ENCODE peak calls at places on chromosomes 13 and 19, in five cellular contexts. One of them, this sample, is unnamed.

GRCh38 chr19:42048992-42049391 is 21.0 kb downstream of the GRIK5 start:
- DNase-seq in Kasumi-1: no peak
- DNase-seq in endothelial cell of umbilical vein: no peak
- DNase-seq in LNCaP clone FGC: no peak
- DNase-seq in HCEC 1CT: no peak
- DNase-seq in this sample: no peak

GRCh38 chr19:7637374-7638256 is 705 bp downstream of the STXBP2 start:
- DNase-seq in Kasumi-1: no peak
- DNase-seq in HCEC 1CT: no peak
- DNase-seq in LNCaP clone FGC: no peak
- DNase-seq in endothelial cell of umbilical vein: peak
- DNase-seq in this sample: no peak

GRCh38 chr13:97322740-97323342 is 100.7 kb downstream of the MBNL2 start:
- DNase-seq in Kasumi-1: no peak
- DNase-seq in endothelial cell of umbilical vein: no peak
- DNase-seq in HCEC 1CT: peak
- DNase-seq in LNCaP clone FGC: no peak
- DNase-seq in this sample: no peak

GRCh38 chr19:1138121-1138520 is 34.3 kb downstream of the GPX4 start:
- DNase-seq in LNCaP clone FGC: no peak
- DNase-seq in endothelial cell of umbilical vein: no peak
- DNase-seq in HCEC 1CT: no peak
- DNase-seq in Kasumi-1: no peak
- DNase-seq in this sample: no peak

GRCh38 chr13:101714195-101714594 is 261.7 kb downstream of the ITGBL1 start:
- DNase-seq in LNCaP clone FGC: no peak
- DNase-seq in endothelial cell of umbilical vein: no peak
- DNase-seq in Kasumi-1: no peak
- DNase-seq in HCEC 1CT: no peak
- DNase-seq in this sample: no peak

GRCh38 chr13:90197722-90198121 is 1149.8 kb upstream of the MIR17HG start:
- DNase-seq in Kasumi-1: no peak
- DNase-seq in LNCaP clone FGC: no peak
- DNase-seq in HCEC 1CT: peak
- DNase-seq in endothelial cell of umbilical vein: no peak
- DNase-seq in this sample: no peak

GRCh38 chr13:67619346-67619745 is 389.2 kb upstream of the PCDH9 start:
- DNase-seq in HCEC 1CT: peak
- DNase-seq in Kasumi-1: no peak
- DNase-seq in LNCaP clone FGC: no peak
- DNase-seq in endothelial cell of umbilical vein: no peak
- DNase-seq in this sample: no peak

GRCh38 chr19:50705422-50706019 is 14.1 kb downstream of the SHANK1 start:
- DNase-seq in LNCaP clone FGC: no peak
- DNase-seq in Kasumi-1: peak
- DNase-seq in endothelial cell of umbilical vein: peak
- DNase-seq in HCEC 1CT: peak
- DNase-seq in this sample: no peak

GRCh38 chr19:41364546-41365391 is 820 bp upstream of the B9D2 start:
- DNase-seq in Kasumi-1: peak
- DNase-seq in LNCaP clone FGC: no peak
- DNase-seq in endothelial cell of umbilical vein: no peak
- DNase-seq in HCEC 1CT: no peak
- DNase-seq in this sample: no peak

GRCh38 chr13:28313579-28313978 is 175.2 kb downstream of the PAN3 start:
- DNase-seq in Kasumi-1: peak
- DNase-seq in LNCaP clone FGC: no peak
- DNase-seq in HCEC 1CT: peak
- DNase-seq in endothelial cell of umbilical vein: peak
- DNase-seq in this sample: peak

GRCh38 chr19:38433268-38433733 is at the start of gene RYR1:
- DNase-seq in Kasumi-1: no peak
- DNase-seq in HCEC 1CT: peak
- DNase-seq in LNCaP clone FGC: no peak
- DNase-seq in endothelial cell of umbilical vein: no peak
- DNase-seq in this sample: no peak

GRCh38 chr19:48962029-48962848 is 2.9 kb upstream of the FTL start:
- DNase-seq in HCEC 1CT: peak
- DNase-seq in LNCaP clone FGC: no peak
- DNase-seq in Kasumi-1: peak
- DNase-seq in endothelial cell of umbilical vein: no peak
- DNase-seq in this sample: no peak

GRCh38 chr13:60267498-60268202 is 103.9 kb upstream of the DIAPH3 start:
- DNase-seq in Kasumi-1: peak
- DNase-seq in LNCaP clone FGC: no peak
- DNase-seq in endothelial cell of umbilical vein: peak
- DNase-seq in HCEC 1CT: no peak
- DNase-seq in this sample: no peak

GRCh38 chr19:27892500-27892899 is 1320.5 kb downstream of the UQCRFS1 start:
- DNase-seq in endothelial cell of umbilical vein: no peak
- DNase-seq in HCEC 1CT: no peak
- DNase-seq in LNCaP clone FGC: no peak
- DNase-seq in Kasumi-1: no peak
- DNase-seq in this sample: no peak

GRCh38 chr19:29520390-29520789 is 5.4 kb upstream of the VSTM2B start:
- DNase-seq in Kasumi-1: no peak
- DNase-seq in HCEC 1CT: no peak
- DNase-seq in LNCaP clone FGC: no peak
- DNase-seq in endothelial cell of umbilical vein: no peak
- DNase-seq in this sample: no peak

GRCh38 chr19:10473192-10473591 is 30.0 kb downstream of the KEAP1 start:
- DNase-seq in HCEC 1CT: no peak
- DNase-seq in Kasumi-1: no peak
- DNase-seq in endothelial cell of umbilical vein: no peak
- DNase-seq in LNCaP clone FGC: no peak
- DNase-seq in this sample: no peak

GRCh38 chr13:75485286-75486062 is 3.5 kb upstream of the TBC1D4 start:
- DNase-seq in HCEC 1CT: peak
- DNase-seq in LNCaP clone FGC: no peak
- DNase-seq in endothelial cell of umbilical vein: no peak
- DNase-seq in Kasumi-1: no peak
- DNase-seq in this sample: no peak

GRCh38 chr13:51453959-51454703 is 1.3 kb upstream of the INTS6 start:
- DNase-seq in Kasumi-1: peak
- DNase-seq in HCEC 1CT: no peak
- DNase-seq in endothelial cell of umbilical vein: peak
- DNase-seq in LNCaP clone FGC: no peak
- DNase-seq in this sample: no peak

GRCh38 chr13:40172878-40173277 is 493.6 kb downstream of the FOXO1 start:
- DNase-seq in endothelial cell of umbilical vein: no peak
- DNase-seq in LNCaP clone FGC: no peak
- DNase-seq in Kasumi-1: no peak
- DNase-seq in HCEC 1CT: no peak
- DNase-seq in this sample: no peak

GRCh38 chr13:49908637-49909036 is 27.5 kb downstream of the SPRYD7 start:
- DNase-seq in HCEC 1CT: no peak
- DNase-seq in Kasumi-1: no peak
- DNase-seq in LNCaP clone FGC: no peak
- DNase-seq in endothelial cell of umbilical vein: no peak
- DNase-seq in this sample: no peak

This sample was measured in SK-N-MC.